ENCODE peak calls at places on chromosomes 5 and 9, in four cellular contexts. S, J, C and N are unnamed samples.

GRCh38 chr5:84242286-84242685 is 142.4 kb downstream of the EDIL3 start:
- DNase-seq in S (no peak), J (no peak), C (no peak), N (no peak)

GRCh38 chr9:22683393-22684075 is 236.9 kb downstream of the DMRTA1 start:
- DNase-seq in S (no peak), J (no peak), C (no peak), N (no peak)

GRCh38 chr5:7762267-7762666 is 88.7 kb downstream of the CFAP90 start:
- DNase-seq in S (no peak), J (no peak), C (no peak), N (no peak)

GRCh38 chr9:108272350-108272899 is 583.4 kb downstream of the ACTL7B start:
- DNase-seq in S (no peak), J (peak), C (peak), N (peak)

GRCh38 chr9:133714606-133715294 is 23.4 kb downstream of the SARDH start:
- DNase-seq in S (peak), J (peak), C (no peak), N (no peak)

GRCh38 chr9:76136986-76137385 is 246.5 kb downstream of the PCSK5 start:
- DNase-seq in S (no peak), J (no peak), C (no peak), N (no peak)

GRCh38 chr9:124869466-124869985 is 7.6 kb downstream of the ARPC5L start:
- DNase-seq in S (no peak), J (no peak), C (peak), N (no peak)

GRCh38 chr5:74516217-74516636 is 124.3 kb downstream of the ENC1 start:
- DNase-seq in S (no peak), J (no peak), C (no peak), N (peak)

GRCh38 chr9:89501311-89501898 is 3.5 kb upstream of the SEMA4D start:
- DNase-seq in S (no peak), J (no peak), C (no peak), N (no peak)

DNA sequence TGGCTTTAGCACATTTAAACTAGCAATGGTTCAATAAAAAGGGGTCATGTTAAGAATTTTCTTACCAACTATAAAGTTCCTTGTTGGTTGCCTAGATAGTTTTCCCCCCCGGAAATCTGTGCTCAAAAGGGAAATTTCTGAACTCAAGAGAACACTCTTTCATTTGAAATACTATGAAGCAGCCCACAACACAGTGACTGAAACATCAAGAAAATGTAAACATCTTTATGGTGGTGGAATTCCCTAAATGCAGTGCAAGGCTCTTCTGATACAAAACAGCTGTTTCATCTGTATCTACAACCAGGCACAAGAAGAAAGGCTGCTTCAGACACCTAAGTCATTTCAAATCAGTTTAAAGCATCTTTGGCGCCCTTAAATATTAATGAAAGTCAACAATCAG is 947.2 kb downstream of the NR2F1-AS1 start:
- DNase-seq in S (no peak), J (no peak), C (no peak), N (no peak)
- H3K27ac ChIP-seq in S (no peak), J (no peak), C (no peak), N (no peak)

GRCh38 chr5:151691706-151692105 is 5.0 kb upstream of the SPARC start:
- DNase-seq in S (no peak), J (no peak), C (no peak), N (no peak)
- H3K27ac ChIP-seq in S (no peak), J (no peak), C (no peak), N (no peak)

DNA sequence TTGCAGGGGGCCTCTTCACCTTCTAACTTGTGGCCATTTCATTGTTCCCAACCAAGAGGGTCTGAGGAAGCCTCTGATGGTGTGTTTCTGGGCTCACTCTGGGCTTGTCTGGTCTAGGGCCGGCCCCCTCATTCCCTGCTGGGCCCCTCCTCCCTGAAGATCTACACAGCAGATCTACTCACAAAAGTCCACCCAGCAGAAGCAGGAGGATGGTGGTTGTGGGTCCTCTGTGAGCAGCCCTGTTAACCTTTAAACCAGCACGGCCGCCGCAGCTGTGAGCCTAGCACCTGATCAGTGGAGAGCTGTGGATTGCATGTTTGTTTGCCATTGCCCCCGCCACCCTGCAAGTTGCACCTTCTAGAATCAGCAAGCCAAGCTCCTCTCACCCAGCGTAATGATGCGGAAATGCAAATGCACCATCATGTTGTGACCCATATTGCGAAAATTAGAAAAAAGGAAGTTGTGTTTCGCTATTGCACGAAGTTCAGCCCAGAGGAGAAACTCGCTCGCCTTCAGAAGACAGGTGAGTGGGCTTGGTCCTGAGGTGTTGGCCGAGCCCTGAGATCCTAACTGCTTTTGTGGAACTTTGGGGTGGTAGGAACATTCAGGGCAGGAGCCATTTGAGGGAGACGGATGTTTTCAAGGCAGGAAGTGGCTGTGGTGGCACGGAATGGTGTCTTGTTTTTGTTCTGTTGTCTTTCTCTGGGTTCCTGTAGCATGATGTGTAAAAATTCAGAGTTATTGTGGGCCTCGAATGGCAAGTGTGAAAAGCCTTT is 16.7 kb downstream of the FGD3 start:
- DNase-seq in S (peak), J (no peak), C (no peak), N (no peak)
- H3K27ac ChIP-seq in S (no peak), J (no peak), C (peak), N (no peak)

DNA sequence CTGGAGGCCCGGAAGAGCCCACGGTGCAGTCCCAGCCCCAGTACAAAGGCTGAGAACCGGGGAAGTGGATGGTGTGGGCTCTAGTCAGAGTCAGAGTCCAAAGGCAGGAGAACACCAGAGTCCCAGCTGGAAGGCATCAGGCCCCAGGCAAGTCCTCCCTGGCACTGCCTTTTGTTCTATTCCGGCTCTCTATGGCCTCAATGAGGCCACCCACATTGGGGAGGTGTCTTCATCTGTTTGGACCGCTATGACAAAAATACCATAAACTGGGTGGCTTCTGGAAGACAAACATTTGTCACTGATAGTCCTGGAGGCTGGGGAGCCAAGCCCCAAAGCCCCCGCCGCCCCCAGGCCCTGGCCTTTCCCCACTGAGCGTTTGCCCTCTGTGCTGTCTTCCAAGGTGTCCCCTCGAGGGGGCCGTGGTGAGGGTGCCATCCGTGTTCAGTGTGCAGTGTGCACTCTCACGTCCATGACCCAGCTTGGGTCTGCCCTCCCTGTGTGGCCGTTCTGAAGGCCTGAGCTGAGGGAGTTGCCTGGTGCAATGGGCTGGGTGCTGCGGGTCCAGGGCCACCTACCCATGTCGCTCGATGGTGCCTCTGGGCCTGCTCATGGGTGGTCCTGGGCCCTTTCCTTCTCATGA is 99.1 kb upstream of the PPP1R26 start:
- DNase-seq in S (no peak), J (no peak), C (no peak), N (no peak)
- H3K27ac ChIP-seq in S (no peak), J (no peak), C (no peak), N (no peak)

DNA sequence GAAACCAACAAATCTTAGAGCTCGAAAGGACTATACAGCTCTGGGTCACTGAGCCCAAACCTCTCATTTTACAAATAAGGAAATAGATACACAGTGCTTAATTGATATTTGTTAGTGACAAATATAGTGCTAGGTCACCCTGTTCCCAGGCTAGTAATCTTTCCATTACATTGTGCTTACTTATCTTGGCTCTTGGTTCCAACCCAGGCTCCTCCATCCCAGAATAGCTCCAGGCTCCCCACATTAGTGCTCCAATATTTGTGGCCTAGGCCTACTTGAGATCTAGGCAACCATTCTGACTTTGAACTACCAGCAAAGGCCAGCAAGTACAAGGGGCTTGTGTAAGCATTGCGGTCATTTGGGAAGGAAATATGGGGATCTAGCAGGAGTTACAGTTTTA is 21.7 kb upstream of the SUB1 start:
- DNase-seq in S (no peak), J (no peak), C (no peak), N (no peak)
- H3K27ac ChIP-seq in S (no peak), J (no peak), C (no peak), N (no peak)